ENCODE peak calls at places on chromosome X, in eight cellular contexts. A, E, B, J, Z, L, G and Y are unnamed samples.

GRCh38 chrX:129956765-129957164 is 25.7 kb upstream of the BCORL1 start:
- DNase-seq in A (no peak), E (no peak), B (no peak), J (no peak), Z (no peak), L (no peak), G (no peak), Y (no peak)

GRCh38 chrX:27883468-27884092 is 75.8 kb downstream of the MAGEB10 start:
- DNase-seq in A (no peak), E (no peak), B (no peak), J (no peak), Z (no peak), L (no peak), G (no peak), Y (no peak)

GRCh38 chrX:31423575-31424284 is 351.9 kb upstream of the FTHL17 start:
- DNase-seq in A (peak), E (peak), B (no peak), J (no peak), Z (no peak), L (peak), G (peak), Y (peak)

GRCh38 chrX:120358687-120359086 is 3.2 kb upstream of the ATP1B4 start:
- DNase-seq in A (no peak), E (no peak), B (peak), J (no peak), Z (no peak), L (peak), G (peak), Y (no peak)

GRCh38 chrX:47690175-47690574 is 31.2 kb upstream of the UXT start:
- DNase-seq in A (no peak), E (no peak), B (no peak), J (no peak), Z (no peak), L (no peak), G (no peak), Y (no peak)

GRCh38 chrX:72382199-72382590 is 76.5 kb upstream of the CITED1 start:
- DNase-seq in A (no peak), E (no peak), B (no peak), J (no peak), Z (no peak), L (no peak), G (no peak), Y (no peak)

GRCh38 chrX:53882331-53882730 is 161.9 kb downstream of the PHF8 start:
- DNase-seq in A (no peak), E (no peak), B (no peak), J (no peak), Z (no peak), L (no peak), G (no peak), Y (no peak)

GRCh38 chrX:134294548-134294947 is 57.6 kb downstream of the CCDC160 start:
- DNase-seq in A (no peak), E (no peak), B (no peak), J (no peak), Z (no peak), L (no peak), G (no peak), Y (no peak)

GRCh38 chrX:22365460-22365859 is 92.7 kb downstream of the CBLL2 start:
- DNase-seq in A (no peak), E (no peak), B (no peak), J (no peak), Z (no peak), L (no peak), G (no peak), Y (no peak)

GRCh38 chrX:114841051-114841450 is 176.4 kb downstream of the IL13RA2 start:
- DNase-seq in A (no peak), E (no peak), B (no peak), J (no peak), Z (no peak), L (no peak), G (no peak), Y (no peak)

GRCh38 chrX:136953867-136954787 is 73.6 kb upstream of the RBMX start:
- DNase-seq in A (peak), E (peak), B (peak), J (peak), Z (no peak), L (peak), G (peak), Y (peak)

GRCh38 chrX:136250191-136251041 is 784 bp downstream of the MAP7D3 start:
- DNase-seq in A (peak), E (no peak), B (no peak), J (no peak), Z (no peak), L (peak), G (peak), Y (peak)

GRCh38 chrX:153380691-153381090 is 20.5 kb downstream of the PNMA6E start:
- DNase-seq in A (no peak), E (no peak), B (no peak), J (no peak), Z (no peak), L (no peak), G (no peak), Y (no peak)

GRCh38 chrX:130118941-130119640 is 8.8 kb upstream of the ELF4 start:
- DNase-seq in A (no peak), E (no peak), B (no peak), J (no peak), Z (no peak), L (peak), G (no peak), Y (no peak)

GRCh38 chrX:17078031-17078730 is 131.7 kb downstream of the REPS2 start:
- DNase-seq in A (no peak), E (no peak), B (no peak), J (no peak), Z (no peak), L (no peak), G (no peak), Y (no peak)

GRCh38 chrX:103918584-103919335 is 43.7 kb upstream of the TMSB15B start:
- DNase-seq in A (peak), E (peak), B (peak), J (peak), Z (peak), L (peak), G (peak), Y (peak)

GRCh38 chrX:133922390-133922772 is 63.0 kb downstream of the GPC3 start:
- DNase-seq in A (no peak), E (no peak), B (no peak), J (no peak), Z (no peak), L (no peak), G (no peak), Y (no peak)

GRCh38 chrX:13307041-13307440 is 12.8 kb downstream of the ATXN3L start:
- DNase-seq in A (no peak), E (no peak), B (no peak), J (no peak), Z (no peak), L (no peak), G (no peak), Y (no peak)

GRCh38 chrX:150038356-150038755 is 100.1 kb upstream of the EOLA2 start:
- DNase-seq in A (no peak), E (no peak), B (no peak), J (no peak), Z (no peak), L (no peak), G (no peak), Y (no peak)

GRCh38 chrX:3609800-3610199 is 103.6 kb downstream of the PRKX start:
- DNase-seq in A (no peak), E (no peak), B (no peak), J (no peak), Z (no peak), L (no peak), G (no peak), Y (no peak)

GRCh38 chrX:120568047-120568446 is 7.3 kb upstream of the CUL4B start:
- DNase-seq in A (no peak), E (no peak), B (no peak), J (no peak), Z (no peak), L (no peak), G (no peak), Y (peak)

GRCh38 chrX:120426599-120426998 is 42.5 kb downstream of the LAMP2 start:
- DNase-seq in A (no peak), E (no peak), B (no peak), J (no peak), Z (no peak), L (no peak), G (no peak), Y (no peak)

GRCh38 chrX:97842468-97843199 is 958.9 kb downstream of the RPA4 start:
- DNase-seq in A (no peak), E (no peak), B (no peak), J (no peak), Z (peak), L (no peak), G (no peak), Y (no peak)

GRCh38 chrX:132146456-132146855 is 18.6 kb upstream of the FRMD7 start:
- DNase-seq in A (no peak), E (no peak), B (no peak), J (no peak), Z (no peak), L (no peak), G (no peak), Y (peak)

GRCh38 chrX:139905743-139906142 is 27.1 kb downstream of the ATP11C start:
- DNase-seq in A (no peak), E (no peak), B (no peak), J (no peak), Z (no peak), L (no peak), G (no peak), Y (no peak)

GRCh38 chrX:132612990-132613564 is 124.2 kb upstream of the MBNL3 start:
- DNase-seq in A (peak), E (peak), B (peak), J (peak), Z (no peak), L (peak), G (no peak), Y (no peak)

GRCh38 chrX:68995780-68996551 is 167.1 kb downstream of the EFNB1 start:
- DNase-seq in A (no peak), E (no peak), B (no peak), J (no peak), Z (peak), L (no peak), G (no peak), Y (no peak)

GRCh38 chrX:39618178-39618577 is 479.6 kb downstream of the BCOR start:
- DNase-seq in A (no peak), E (no peak), B (no peak), J (no peak), Z (no peak), L (no peak), G (no peak), Y (no peak)

GRCh38 chrX:52346462-52347165 is 22.2 kb upstream of the XAGE2 start:
- DNase-seq in A (no peak), E (no peak), B (no peak), J (no peak), Z (no peak), L (peak), G (no peak), Y (no peak)